ENCODE peak calls at places on chromosomes 7 and 10, in ten cellular contexts. A, G, P, U, B, O, K, S, M and R are unnamed samples.

GRCh38 chr7:112665709-112666108 is 124.5 kb downstream of the TMEM168 start:
- DNase-seq in A (peak; percentile 43), G (no peak), P (no peak), U (no peak), B (no peak), O (no peak), K (no peak), S (no peak), M (no peak), R (no peak)

GRCh38 chr10:13376771-13377170 is 28.7 kb upstream of the SEPHS1 start:
- DNase-seq in A (no peak), G (no peak), P (no peak), U (no peak), B (no peak), O (no peak), K (no peak), S (no peak), M (no peak), R (no peak)

GRCh38 chr7:7201583-7202374 is 19.4 kb downstream of the C1GALT1 start:
- DNase-seq in A (peak; percentile 34), G (no peak), P (no peak), U (no peak), B (peak; percentile 22), O (peak; percentile 76), K (no peak), S (peak; percentile 24), M (peak; percentile 52), R (peak; percentile 53)

GRCh38 chr7:106448346-106448991 is 163.7 kb upstream of the NAMPT start:
- DNase-seq in A (no peak), G (no peak), P (no peak), U (no peak), B (no peak), O (no peak), K (no peak), S (no peak), M (no peak), R (no peak)

GRCh38 chr10:34124522-34125035 is 690.5 kb downstream of the PARD3 start:
- DNase-seq in A (peak; percentile 62), G (no peak), P (no peak), U (peak; percentile 23), B (no peak), O (peak; percentile 100), K (no peak), S (no peak), M (no peak), R (no peak)

GRCh38 chr7:4650471-4651047 is 31.5 kb upstream of the FOXK1 start:
- DNase-seq in A (peak; percentile 65), G (peak; percentile 41), P (peak; percentile 67), U (peak; percentile 8), B (no peak), O (no peak), K (peak; percentile 45), S (no peak), M (no peak), R (no peak)

GRCh38 chr7:106021211-106022067 is 58.4 kb downstream of the CDHR3 start:
- DNase-seq in A (no peak), G (no peak), P (no peak), U (no peak), B (no peak), O (no peak), K (no peak), S (no peak), M (no peak), R (no peak)

GRCh38 chr7:158111906-158112570 is 475.6 kb downstream of the PTPRN2 start:
- DNase-seq in A (no peak), G (no peak), P (no peak), U (no peak), B (no peak), O (no peak), K (no peak), S (no peak), M (no peak), R (no peak)

GRCh38 chr7:1236831-1237701 is 4.4 kb downstream of the UNCX start:
- DNase-seq in A (no peak), G (no peak), P (no peak), U (no peak), B (no peak), O (no peak), K (no peak), S (no peak), M (no peak), R (no peak)

GRCh38 chr7:1240296-1240820 is 7.7 kb downstream of the UNCX start:
- DNase-seq in A (no peak), G (no peak), P (no peak), U (no peak), B (no peak), O (no peak), K (no peak), S (no peak), M (no peak), R (no peak)

GRCh38 chr7:1239455-1240295 is 7.0 kb downstream of the UNCX start:
- DNase-seq in A (no peak), G (no peak), P (no peak), U (no peak), B (no peak), O (no peak), K (no peak), S (no peak), M (no peak), R (no peak)

GRCh38 chr7:1237704-1238255 is 5.1 kb downstream of the UNCX start:
- DNase-seq in A (no peak), G (no peak), P (no peak), U (no peak), B (no peak), O (no peak), K (no peak), S (no peak), M (no peak), R (no peak)

DNA sequence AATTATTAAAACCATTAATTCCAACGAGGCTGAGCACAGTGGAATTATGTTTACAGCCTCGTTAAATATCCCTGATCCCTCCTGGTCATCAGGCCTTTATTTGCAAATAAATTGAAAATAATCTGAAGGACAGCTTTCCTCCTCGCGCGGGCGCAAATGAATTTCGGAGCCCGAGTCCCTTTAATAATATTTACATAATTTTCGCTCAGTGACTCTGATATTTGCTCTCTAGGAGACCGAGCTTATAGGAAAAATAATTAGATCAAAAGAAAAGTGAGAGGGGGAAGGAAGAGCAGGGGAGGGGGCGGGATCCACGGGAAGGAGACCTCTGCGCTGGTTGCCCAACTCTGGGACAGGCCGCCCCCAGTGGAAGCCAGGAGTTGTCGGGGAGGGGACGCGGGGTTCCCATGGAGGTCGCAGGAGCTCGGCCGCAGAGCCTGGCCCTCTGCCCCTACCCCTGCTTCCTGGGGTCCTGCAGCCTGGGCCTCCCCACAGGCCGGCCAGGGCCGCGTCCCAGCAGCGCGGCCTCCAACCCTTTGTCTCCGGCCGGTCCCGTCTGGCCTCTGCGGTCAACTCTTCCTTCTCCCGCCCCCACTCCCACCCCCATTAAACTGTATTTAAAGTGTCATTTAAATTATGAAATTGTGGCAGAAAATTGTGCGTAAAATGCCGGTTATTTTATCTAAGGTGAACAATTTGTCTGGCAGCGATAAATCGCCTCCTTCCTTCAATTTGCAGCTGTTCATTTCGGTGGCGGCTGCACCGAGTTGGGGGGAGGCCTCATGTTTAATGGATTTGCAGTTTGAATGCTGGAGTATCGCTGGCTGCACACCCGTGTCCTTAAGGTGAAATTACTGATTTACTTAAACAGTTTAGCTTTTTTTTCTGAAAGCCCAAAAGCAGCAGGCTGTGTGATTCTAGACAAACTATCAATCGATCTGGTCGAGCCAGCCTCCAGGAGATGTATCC is 6.0 kb downstream of the UNCX start:
- DNase-seq in A (no peak), G (no peak), P (no peak), U (no peak), B (no peak), O (no peak), K (no peak), S (no peak), M (no peak), R (no peak)
- H3K4me3 ChIP-seq in A (no peak overlapping the region), G (no peak overlapping the region), P (no peak overlapping the region), U (no peak overlapping the region), B (no peak overlapping the region), O (no peak overlapping the region), K (no peak overlapping the region), S (no peak overlapping the region), M (no peak overlapping the region), R (no peak overlapping the region)

DNA sequence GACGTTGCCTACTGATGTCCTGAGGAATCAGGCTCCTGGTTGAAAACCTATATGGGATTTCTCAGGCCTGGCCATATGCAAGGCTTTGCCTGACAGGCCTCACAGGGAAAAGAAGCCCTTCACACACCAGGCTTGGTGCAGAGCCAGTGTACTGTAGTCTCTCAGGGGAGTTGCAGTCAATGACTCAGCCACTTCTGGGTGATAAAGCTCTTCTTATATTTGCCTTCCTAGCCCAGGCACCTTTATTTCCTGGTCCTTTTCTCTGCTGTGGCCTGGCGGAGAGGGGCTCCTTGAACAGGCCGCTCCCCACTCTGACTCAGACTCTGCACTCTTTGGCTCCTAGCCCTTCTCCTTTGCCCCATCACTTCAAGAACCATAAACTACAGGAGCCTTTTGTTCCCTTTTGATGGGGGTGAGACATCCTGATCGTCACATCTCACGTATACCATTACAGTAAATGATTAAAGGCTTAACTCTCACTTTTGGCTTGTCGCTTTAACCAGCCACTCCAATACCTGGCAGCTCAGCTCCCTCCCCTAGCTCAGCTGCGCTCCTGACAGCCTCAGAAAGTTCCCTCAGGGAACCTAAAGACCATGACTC is 33.5 kb downstream of the DPY19L1 start:
- DNase-seq in A (peak; percentile 83), G (peak; percentile 10), P (no peak), U (peak; percentile 89), B (peak; percentile 83), O (peak; percentile 94), K (no peak), S (no peak), M (peak; percentile 80), R (peak; percentile 80)
- H3K4me3 ChIP-seq in A (no peak overlapping the region), G (no peak overlapping the region), P (no peak overlapping the region), U (no peak overlapping the region), B (no peak overlapping the region), O (no peak overlapping the region), K (no peak overlapping the region), S (no peak overlapping the region), M (no peak overlapping the region), R (no peak overlapping the region)

DNA sequence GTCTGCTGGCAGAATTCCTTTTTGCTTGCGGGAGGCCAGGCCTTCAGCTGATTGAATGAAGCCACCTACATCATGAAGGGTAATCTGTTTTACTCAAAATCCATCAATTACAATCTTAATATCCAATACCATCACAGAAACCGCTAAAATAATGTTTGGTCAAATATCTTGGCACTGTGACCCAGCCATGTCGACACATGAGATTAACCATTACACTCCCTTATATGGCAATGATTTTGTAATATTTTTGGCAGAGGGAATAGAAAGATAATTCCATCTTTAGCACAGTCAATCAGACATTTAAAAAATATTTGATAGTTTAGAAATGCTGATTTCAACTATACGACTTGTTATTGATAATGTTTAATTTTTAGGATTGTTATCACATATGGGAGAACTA is 36.5 kb upstream of the SLC39A12 start:
- DNase-seq in A (no peak), G (no peak), P (no peak), U (no peak), B (no peak), O (no peak), K (no peak), S (no peak), M (no peak), R (no peak)
- H3K4me3 ChIP-seq in A (no peak overlapping the region), G (no peak overlapping the region), P (no peak overlapping the region), U (no peak overlapping the region), B (no peak overlapping the region), O (no peak overlapping the region), K (no peak overlapping the region), S (no peak overlapping the region), M (no peak overlapping the region), R (no peak overlapping the region)

DNA sequence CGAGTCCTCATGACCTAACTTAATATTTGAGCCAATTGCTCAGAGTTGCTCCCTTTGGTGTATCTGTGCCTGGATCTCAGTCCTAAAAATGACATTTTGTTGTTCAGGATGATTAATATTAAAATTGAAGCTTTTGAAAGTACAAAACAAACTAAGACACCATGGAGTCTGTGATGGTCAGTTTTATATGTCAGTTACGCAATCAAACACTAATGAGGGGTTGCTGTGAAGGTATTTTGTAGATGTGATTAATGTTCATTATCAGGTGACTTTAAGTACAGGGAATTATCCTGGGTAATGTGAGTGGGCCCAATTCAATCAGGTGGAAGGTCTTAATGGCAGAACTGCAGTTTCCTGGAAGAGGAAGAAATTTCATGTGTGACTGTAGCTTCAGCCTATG is 546.7 kb downstream of the REEP3 start:
- DNase-seq in A (no peak), G (no peak), P (no peak), U (no peak), B (no peak), O (no peak), K (no peak), S (no peak), M (no peak), R (no peak)
- H3K4me3 ChIP-seq in A (no peak overlapping the region), G (no peak overlapping the region), P (no peak overlapping the region), U (no peak overlapping the region), B (no peak overlapping the region), O (no peak overlapping the region), K (no peak overlapping the region), S (no peak overlapping the region), M (no peak overlapping the region), R (no peak overlapping the region)